ENCODE peak calls at places on chromosomes 6 and 20, in seven cellular contexts. One of them, this sample, is unnamed.
A peak's percentile ranks its signal among the peaks of the same experiment; 100 is the strongest.

GRCh38 chr20:19433371-19434316 is 221.2 kb downstream of the SLC24A3 start:
- DNase-seq in posterior cingulate gyrus: no peak
- DNase-seq in HFFc6: peak; percentile 25
- DNase-seq in T47D: no peak
- DNase-seq in AG20443: peak; percentile 45
- DNase-seq in NCI-H1436: no peak
- DNase-seq in activated CD8-positive, alpha-beta T cell treated with anti-CD3 and anti-CD28 coated beads for 36 hours: no peak
- DNase-seq in this sample: no peak

GRCh38 chr6:128370072-128370471 is 150.3 kb downstream of the PTPRK start:
- DNase-seq in posterior cingulate gyrus: no peak
- DNase-seq in HFFc6: peak; percentile 68
- DNase-seq in T47D: no peak
- DNase-seq in AG20443: peak; percentile 52
- DNase-seq in NCI-H1436: no peak
- DNase-seq in activated CD8-positive, alpha-beta T cell treated with anti-CD3 and anti-CD28 coated beads for 36 hours: no peak
- DNase-seq in this sample: no peak

GRCh38 chr20:60937581-60937980 is 314.5 kb upstream of the CDH4 start:
- DNase-seq in posterior cingulate gyrus: no peak
- DNase-seq in HFFc6: no peak
- DNase-seq in T47D: no peak
- DNase-seq in AG20443: no peak
- DNase-seq in NCI-H1436: no peak
- DNase-seq in activated CD8-positive, alpha-beta T cell treated with anti-CD3 and anti-CD28 coated beads for 36 hours: no peak
- DNase-seq in this sample: no peak

GRCh38 chr6:3822747-3823445 is 26.3 kb upstream of the FAM50B start:
- DNase-seq in posterior cingulate gyrus: no peak
- DNase-seq in HFFc6: no peak
- DNase-seq in T47D: no peak
- DNase-seq in AG20443: no peak
- DNase-seq in NCI-H1436: no peak
- DNase-seq in activated CD8-positive, alpha-beta T cell treated with anti-CD3 and anti-CD28 coated beads for 36 hours: no peak
- DNase-seq in this sample: no peak

GRCh38 chr6:69790629-69791028 is 6.2 kb downstream of the LMBRD1 start:
- DNase-seq in posterior cingulate gyrus: no peak
- DNase-seq in HFFc6: no peak
- DNase-seq in T47D: no peak
- DNase-seq in AG20443: no peak
- DNase-seq in NCI-H1436: no peak
- DNase-seq in activated CD8-positive, alpha-beta T cell treated with anti-CD3 and anti-CD28 coated beads for 36 hours: no peak
- DNase-seq in this sample: no peak

GRCh38 chr6:143607959-143608358 is 69.8 kb upstream of the PHACTR2 start:
- DNase-seq in posterior cingulate gyrus: no peak
- DNase-seq in HFFc6: no peak
- DNase-seq in T47D: no peak
- DNase-seq in AG20443: no peak
- DNase-seq in NCI-H1436: no peak
- DNase-seq in activated CD8-positive, alpha-beta T cell treated with anti-CD3 and anti-CD28 coated beads for 36 hours: no peak
- DNase-seq in this sample: peak; percentile 47

GRCh38 chr6:111975501-111975900 is 78.4 kb upstream of the CCN6 start:
- DNase-seq in posterior cingulate gyrus: no peak
- DNase-seq in HFFc6: no peak
- DNase-seq in T47D: no peak
- DNase-seq in AG20443: no peak
- DNase-seq in NCI-H1436: no peak
- DNase-seq in activated CD8-positive, alpha-beta T cell treated with anti-CD3 and anti-CD28 coated beads for 36 hours: peak; percentile 45
- DNase-seq in this sample: no peak

GRCh38 chr6:168535711-168536110 is 94.7 kb downstream of the SMOC2 start:
- DNase-seq in posterior cingulate gyrus: no peak
- DNase-seq in HFFc6: no peak
- DNase-seq in T47D: no peak
- DNase-seq in AG20443: no peak
- DNase-seq in NCI-H1436: no peak
- DNase-seq in activated CD8-positive, alpha-beta T cell treated with anti-CD3 and anti-CD28 coated beads for 36 hours: no peak
- DNase-seq in this sample: no peak

GRCh38 chr20:19249515-19249914 is 37.1 kb downstream of the SLC24A3 start:
- DNase-seq in posterior cingulate gyrus: no peak
- DNase-seq in HFFc6: no peak
- DNase-seq in T47D: no peak
- DNase-seq in AG20443: no peak
- DNase-seq in NCI-H1436: no peak
- DNase-seq in activated CD8-positive, alpha-beta T cell treated with anti-CD3 and anti-CD28 coated beads for 36 hours: no peak
- DNase-seq in this sample: no peak

GRCh38 chr6:166707045-166707444 is 80.0 kb upstream of the RPS6KA2 start:
- DNase-seq in posterior cingulate gyrus: no peak
- DNase-seq in HFFc6: no peak
- DNase-seq in T47D: no peak
- DNase-seq in AG20443: peak; percentile 77
- DNase-seq in NCI-H1436: peak; percentile 1
- DNase-seq in activated CD8-positive, alpha-beta T cell treated with anti-CD3 and anti-CD28 coated beads for 36 hours: peak; percentile 55
- DNase-seq in this sample: no peak

GRCh38 chr20:20241966-20242365 is 125.9 kb upstream of the INSM1 start:
- DNase-seq in posterior cingulate gyrus: no peak
- DNase-seq in HFFc6: no peak
- DNase-seq in T47D: no peak
- DNase-seq in AG20443: no peak
- DNase-seq in NCI-H1436: peak; percentile 58
- DNase-seq in activated CD8-positive, alpha-beta T cell treated with anti-CD3 and anti-CD28 coated beads for 36 hours: no peak
- DNase-seq in this sample: no peak

GRCh38 chr6:131861356-131861755 is 53.5 kb downstream of the ENPP1 start:
- DNase-seq in posterior cingulate gyrus: no peak
- DNase-seq in HFFc6: peak; percentile 18
- DNase-seq in T47D: no peak
- DNase-seq in AG20443: peak; percentile 34
- DNase-seq in NCI-H1436: no peak
- DNase-seq in activated CD8-positive, alpha-beta T cell treated with anti-CD3 and anti-CD28 coated beads for 36 hours: no peak
- DNase-seq in this sample: no peak

GRCh38 chr6:72940265-72940664 is 285.0 kb downstream of the KHDC1L start:
- DNase-seq in posterior cingulate gyrus: no peak
- DNase-seq in HFFc6: no peak
- DNase-seq in T47D: no peak
- DNase-seq in AG20443: no peak
- DNase-seq in NCI-H1436: no peak
- DNase-seq in activated CD8-positive, alpha-beta T cell treated with anti-CD3 and anti-CD28 coated beads for 36 hours: no peak
- DNase-seq in this sample: no peak

GRCh38 chr20:37755665-37756064 is 61.8 kb downstream of the CTNNBL1 start:
- DNase-seq in posterior cingulate gyrus: no peak
- DNase-seq in HFFc6: no peak
- DNase-seq in T47D: no peak
- DNase-seq in AG20443: peak; percentile 56
- DNase-seq in NCI-H1436: no peak
- DNase-seq in activated CD8-positive, alpha-beta T cell treated with anti-CD3 and anti-CD28 coated beads for 36 hours: no peak
- DNase-seq in this sample: no peak

GRCh38 chr6:101663099-101663498 is 269.6 kb downstream of the GRIK2 start:
- DNase-seq in posterior cingulate gyrus: no peak
- DNase-seq in HFFc6: no peak
- DNase-seq in T47D: no peak
- DNase-seq in AG20443: no peak
- DNase-seq in NCI-H1436: no peak
- DNase-seq in activated CD8-positive, alpha-beta T cell treated with anti-CD3 and anti-CD28 coated beads for 36 hours: no peak
- DNase-seq in this sample: peak; percentile 86

GRCh38 chr6:169961772-169962561 is 210.5 kb downstream of the ERMARD start:
- DNase-seq in posterior cingulate gyrus: no peak
- DNase-seq in HFFc6: no peak
- DNase-seq in T47D: no peak
- DNase-seq in AG20443: no peak
- DNase-seq in NCI-H1436: no peak
- DNase-seq in activated CD8-positive, alpha-beta T cell treated with anti-CD3 and anti-CD28 coated beads for 36 hours: peak; percentile 55
- DNase-seq in this sample: no peak

GRCh38 chr20:57708694-57709673 is 831 bp downstream of the PMEPA1 start:
- DNase-seq in posterior cingulate gyrus: no peak
- DNase-seq in HFFc6: no peak
- DNase-seq in T47D: peak; percentile 50
- DNase-seq in AG20443: peak; percentile 72
- DNase-seq in NCI-H1436: no peak
- DNase-seq in activated CD8-positive, alpha-beta T cell treated with anti-CD3 and anti-CD28 coated beads for 36 hours: peak; percentile 30
- DNase-seq in this sample: no peak

GRCh38 chr6:88588938-88589337 is 374.5 kb downstream of the RNGTT start:
- DNase-seq in posterior cingulate gyrus: no peak
- DNase-seq in HFFc6: no peak
- DNase-seq in T47D: no peak
- DNase-seq in AG20443: no peak
- DNase-seq in NCI-H1436: no peak
- DNase-seq in activated CD8-positive, alpha-beta T cell treated with anti-CD3 and anti-CD28 coated beads for 36 hours: no peak
- DNase-seq in this sample: no peak

GRCh38 chr20:46644733-46645132 is 6.5 kb downstream of the SLC13A3 start:
- DNase-seq in posterior cingulate gyrus: no peak
- DNase-seq in HFFc6: no peak
- DNase-seq in T47D: no peak
- DNase-seq in AG20443: no peak
- DNase-seq in NCI-H1436: no peak
- DNase-seq in activated CD8-positive, alpha-beta T cell treated with anti-CD3 and anti-CD28 coated beads for 36 hours: no peak
- DNase-seq in this sample: no peak

GRCh38 chr6:31663961-31664789 is 622 bp downstream of the GPANK1 start:
- DNase-seq in posterior cingulate gyrus: no peak
- DNase-seq in HFFc6: peak; percentile 76
- DNase-seq in T47D: no peak
- DNase-seq in AG20443: peak; percentile 73
- DNase-seq in NCI-H1436: no peak
- DNase-seq in activated CD8-positive, alpha-beta T cell treated with anti-CD3 and anti-CD28 coated beads for 36 hours: no peak
- DNase-seq in this sample: no peak

GRCh38 chr20:16672299-16672698 is 57.5 kb upstream of the SNRPB2 start:
- DNase-seq in posterior cingulate gyrus: no peak
- DNase-seq in HFFc6: no peak
- DNase-seq in T47D: no peak
- DNase-seq in AG20443: no peak
- DNase-seq in NCI-H1436: no peak
- DNase-seq in activated CD8-positive, alpha-beta T cell treated with anti-CD3 and anti-CD28 coated beads for 36 hours: no peak
- DNase-seq in this sample: no peak

GRCh38 chr6:112362827-112363565 is 15.9 kb downstream of the RFPL4B start:
- DNase-seq in posterior cingulate gyrus: no peak
- DNase-seq in HFFc6: no peak
- DNase-seq in T47D: no peak
- DNase-seq in AG20443: no peak
- DNase-seq in NCI-H1436: no peak
- DNase-seq in activated CD8-positive, alpha-beta T cell treated with anti-CD3 and anti-CD28 coated beads for 36 hours: no peak
- DNase-seq in this sample: no peak

GRCh38 chr6:72963946-72964345 is 261.4 kb downstream of the KHDC1L start:
- DNase-seq in posterior cingulate gyrus: no peak
- DNase-seq in HFFc6: no peak
- DNase-seq in T47D: no peak
- DNase-seq in AG20443: no peak
- DNase-seq in NCI-H1436: no peak
- DNase-seq in activated CD8-positive, alpha-beta T cell treated with anti-CD3 and anti-CD28 coated beads for 36 hours: no peak
- DNase-seq in this sample: no peak

GRCh38 chr20:38728237-38728761 is 4.0 kb downstream of the SLC32A1 start:
- DNase-seq in posterior cingulate gyrus: no peak
- DNase-seq in HFFc6: no peak
- DNase-seq in T47D: no peak
- DNase-seq in AG20443: no peak
- DNase-seq in NCI-H1436: no peak
- DNase-seq in activated CD8-positive, alpha-beta T cell treated with anti-CD3 and anti-CD28 coated beads for 36 hours: peak; percentile 18
- DNase-seq in this sample: no peak

GRCh38 chr20:56433880-56434255 is 21.8 kb downstream of the CASS4 start:
- DNase-seq in posterior cingulate gyrus: no peak
- DNase-seq in HFFc6: peak; percentile 81
- DNase-seq in T47D: no peak
- DNase-seq in AG20443: peak; percentile 85
- DNase-seq in NCI-H1436: no peak
- DNase-seq in activated CD8-positive, alpha-beta T cell treated with anti-CD3 and anti-CD28 coated beads for 36 hours: peak; percentile 63
- DNase-seq in this sample: no peak

GRCh38 chr6:169051371-169051770 is 202.3 kb downstream of the THBS2 start:
- DNase-seq in posterior cingulate gyrus: no peak
- DNase-seq in HFFc6: no peak
- DNase-seq in T47D: no peak
- DNase-seq in AG20443: no peak
- DNase-seq in NCI-H1436: peak; percentile 78
- DNase-seq in activated CD8-positive, alpha-beta T cell treated with anti-CD3 and anti-CD28 coated beads for 36 hours: no peak
- DNase-seq in this sample: no peak

GRCh38 chr6:112014483-112014882 is 39.4 kb upstream of the CCN6 start:
- DNase-seq in posterior cingulate gyrus: no peak
- DNase-seq in HFFc6: peak; percentile 79
- DNase-seq in T47D: no peak
- DNase-seq in AG20443: peak; percentile 67
- DNase-seq in NCI-H1436: no peak
- DNase-seq in activated CD8-positive, alpha-beta T cell treated with anti-CD3 and anti-CD28 coated beads for 36 hours: no peak
- DNase-seq in this sample: no peak

GRCh38 chr6:112037783-112038216 is 16.1 kb upstream of the CCN6 start:
- DNase-seq in posterior cingulate gyrus: peak; percentile 27
- DNase-seq in HFFc6: peak; percentile 93
- DNase-seq in T47D: no peak
- DNase-seq in AG20443: peak; percentile 94
- DNase-seq in NCI-H1436: no peak
- DNase-seq in activated CD8-positive, alpha-beta T cell treated with anti-CD3 and anti-CD28 coated beads for 36 hours: peak; percentile 60
- DNase-seq in this sample: no peak

GRCh38 chr6:44540881-44541280 is 153.4 kb downstream of the CDC5L start:
- DNase-seq in posterior cingulate gyrus: no peak
- DNase-seq in HFFc6: no peak
- DNase-seq in T47D: no peak
- DNase-seq in AG20443: no peak
- DNase-seq in NCI-H1436: no peak
- DNase-seq in activated CD8-positive, alpha-beta T cell treated with anti-CD3 and anti-CD28 coated beads for 36 hours: no peak
- DNase-seq in this sample: no peak

GRCh38 chr20:61438285-61438684 is 186.2 kb downstream of the CDH4 start:
- DNase-seq in posterior cingulate gyrus: no peak
- DNase-seq in HFFc6: no peak
- DNase-seq in T47D: no peak
- DNase-seq in AG20443: no peak
- DNase-seq in NCI-H1436: no peak
- DNase-seq in activated CD8-positive, alpha-beta T cell treated with anti-CD3 and anti-CD28 coated beads for 36 hours: no peak
- DNase-seq in this sample: no peak

GRCh38 chr6:71478834-71479541 is 190.4 kb downstream of the OGFRL1 start:
- DNase-seq in posterior cingulate gyrus: no peak
- DNase-seq in HFFc6: peak; percentile 91
- DNase-seq in T47D: no peak
- DNase-seq in AG20443: peak; percentile 69
- DNase-seq in NCI-H1436: no peak
- DNase-seq in activated CD8-positive, alpha-beta T cell treated with anti-CD3 and anti-CD28 coated beads for 36 hours: no peak
- DNase-seq in this sample: no peak

GRCh38 chr6:3509326-3509725 is 52.5 kb upstream of the SLC22A23 start:
- DNase-seq in posterior cingulate gyrus: no peak
- DNase-seq in HFFc6: peak; percentile 23
- DNase-seq in T47D: no peak
- DNase-seq in AG20443: peak; percentile 37
- DNase-seq in NCI-H1436: no peak
- DNase-seq in activated CD8-positive, alpha-beta T cell treated with anti-CD3 and anti-CD28 coated beads for 36 hours: no peak
- DNase-seq in this sample: no peak